ENCODE peak calls at places on chromosomes 4 and X, in six cellular contexts. E is ovary; T is CD8-positive, alpha-beta T cell; Z is GM13976; M is lower lobe of right lung; D is stomach. S is an unnamed sample.

GRCh38 chrX:131306602-131307001 is 17.5 kb upstream of the IGSF1 start:
- DNase-seq in Z (no peak), E (no peak), D (no peak), T (no peak), M (no peak), S (no peak)

GRCh38 chrX:48683411-48683982 is at the start of gene WAS:
- DNase-seq in D (no peak), E (no peak), M (peak; percentile 60), T (no peak), Z (peak; percentile 79), S (peak; percentile 78)

GRCh38 chrX:134718329-134719317 is 60.4 kb upstream of the PLAC1 start:
- DNase-seq in Z (no peak), E (no peak), D (peak; percentile 40), M (peak; percentile 49), T (no peak), S (no peak)

GRCh38 chr4:131644619-131645018 is 1504.5 kb upstream of the PCDH10 start:
- DNase-seq in Z (no peak), D (no peak), M (no peak), E (no peak), T (no peak), S (no peak)

GRCh38 chr4:30600246-30600645 is 119.9 kb upstream of the PCDH7 start:
- DNase-seq in Z (no peak), T (no peak), E (no peak), D (no peak), M (no peak), S (no peak)

GRCh38 chr4:109875106-109875505 is 27.2 kb downstream of the LRIT3 start:
- DNase-seq in E (no peak), T (no peak), Z (no peak), D (no peak), M (no peak), S (no peak)

GRCh38 chrX:96182366-96182765 is 502.3 kb upstream of the DIAPH2 start:
- DNase-seq in T (no peak), E (peak; percentile 44), Z (no peak), D (no peak), M (no peak), S (no peak)

GRCh38 chr4:675036-675804 is 878 bp downstream of the MYL5 start:
- DNase-seq in T (no peak), E (peak; percentile 62), D (no peak), M (peak; percentile 47), Z (no peak), S (no peak)

GRCh38 chrX:81377329-81377728 is 175.4 kb downstream of the SH3BGRL start:
- DNase-seq in Z (peak; percentile 9), T (no peak), M (no peak), D (no peak), E (no peak), S (peak; percentile 2)

GRCh38 chr4:119570401-119570800 is 58.2 kb downstream of the PDE5A start:
- DNase-seq in M (no peak), Z (no peak), D (no peak), T (no peak), E (no peak), S (no peak)

GRCh38 chr4:123994917-123995316 is 598.3 kb downstream of the SPRY1 start:
- DNase-seq in T (no peak), E (no peak), D (no peak), M (no peak), Z (no peak), S (no peak)

GRCh38 chrX:112190646-112191045 is 108.1 kb upstream of the TRPC5 start:
- DNase-seq in Z (no peak), T (no peak), D (no peak), M (no peak), E (no peak), S (no peak)

GRCh38 chr4:145132521-145133098 is 34.5 kb downstream of the ABCE1 start:
- DNase-seq in M (no peak), Z (peak; percentile 49), D (no peak), E (no peak), T (no peak), S (peak; percentile 39)

GRCh38 chrX:134688839-134689238 is 30.6 kb upstream of the PLAC1 start:
- DNase-seq in E (no peak), M (no peak), T (no peak), Z (no peak), D (no peak), S (no peak)

GRCh38 chr4:188719794-188720193 is 580.6 kb downstream of the TRIML1 start:
- DNase-seq in M (no peak), D (no peak), Z (no peak), E (no peak), T (no peak), S (no peak)

GRCh38 chr4:2249526-2249991 is 7.6 kb upstream of the HAUS3 start:
- DNase-seq in E (no peak), T (peak; percentile 0), D (no peak), Z (no peak), M (peak; percentile 42), S (no peak)

GRCh38 chr4:76758290-76758882 is 139.6 kb downstream of the SOWAHB start:
- DNase-seq in T (no peak), M (no peak), D (no peak), E (peak; percentile 42), Z (no peak), S (peak; percentile 51)

GRCh38 chr4:72505314-72505744 is 63.7 kb downstream of the ADAMTS3 start:
- DNase-seq in T (no peak), M (no peak), Z (peak; percentile 15), E (no peak), D (no peak), S (peak; percentile 29)

GRCh38 chrX:17813277-17813676 is 47.8 kb downstream of the RAI2 start:
- DNase-seq in T (no peak), M (no peak), D (no peak), Z (no peak), E (no peak), S (no peak)

GRCh38 chr4:137125011-137125410 is 407.3 kb downstream of the PCDH18 start:
- DNase-seq in M (no peak), T (no peak), E (no peak), Z (no peak), D (no peak), S (no peak)

GRCh38 chrX:104922206-104922621 is 298.3 kb downstream of the TEX13A start:
- DNase-seq in E (peak; percentile 55), M (peak; percentile 60), D (peak; percentile 75), Z (peak; percentile 71), T (peak; percentile 16), S (peak; percentile 51)

GRCh38 chr4:111501946-111502345 is 643.3 kb upstream of the FAM241A start:
- DNase-seq in T (no peak), D (no peak), M (no peak), E (no peak), Z (no peak), S (no peak)

GRCh38 chr4:155190099-155190498 is 18.3 kb upstream of the NPY2R start:
- DNase-seq in M (no peak), E (no peak), T (no peak), Z (no peak), D (no peak), S (no peak)

DNA sequence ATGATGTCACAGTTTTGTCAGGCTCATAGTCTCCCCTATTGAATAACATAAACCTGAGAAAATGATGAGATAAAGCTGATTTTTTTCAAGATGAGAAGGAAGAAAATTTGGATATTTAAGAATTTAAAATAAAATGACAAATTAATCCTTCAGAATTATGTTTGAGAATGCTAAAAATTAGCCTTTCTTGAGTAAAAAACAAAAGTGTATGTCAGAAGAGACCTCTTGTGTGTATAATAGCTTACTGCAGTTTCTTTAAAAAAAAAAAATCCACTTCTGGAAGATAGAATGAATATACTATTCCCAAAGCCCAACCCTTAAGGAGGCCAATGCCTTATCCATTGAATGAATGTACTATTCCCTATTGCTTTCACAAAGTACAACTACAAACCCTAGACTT is 281.7 kb downstream of the RAPGEF2 start:
- DNase-seq in M (no peak), T (no peak), Z (no peak), D (no peak), E (no peak), S (no peak)
- TF ChIP-seq CTCF in M (no peak), T (no peak), Z (no peak), D (no peak), E (no peak), S (no peak)

DNA sequence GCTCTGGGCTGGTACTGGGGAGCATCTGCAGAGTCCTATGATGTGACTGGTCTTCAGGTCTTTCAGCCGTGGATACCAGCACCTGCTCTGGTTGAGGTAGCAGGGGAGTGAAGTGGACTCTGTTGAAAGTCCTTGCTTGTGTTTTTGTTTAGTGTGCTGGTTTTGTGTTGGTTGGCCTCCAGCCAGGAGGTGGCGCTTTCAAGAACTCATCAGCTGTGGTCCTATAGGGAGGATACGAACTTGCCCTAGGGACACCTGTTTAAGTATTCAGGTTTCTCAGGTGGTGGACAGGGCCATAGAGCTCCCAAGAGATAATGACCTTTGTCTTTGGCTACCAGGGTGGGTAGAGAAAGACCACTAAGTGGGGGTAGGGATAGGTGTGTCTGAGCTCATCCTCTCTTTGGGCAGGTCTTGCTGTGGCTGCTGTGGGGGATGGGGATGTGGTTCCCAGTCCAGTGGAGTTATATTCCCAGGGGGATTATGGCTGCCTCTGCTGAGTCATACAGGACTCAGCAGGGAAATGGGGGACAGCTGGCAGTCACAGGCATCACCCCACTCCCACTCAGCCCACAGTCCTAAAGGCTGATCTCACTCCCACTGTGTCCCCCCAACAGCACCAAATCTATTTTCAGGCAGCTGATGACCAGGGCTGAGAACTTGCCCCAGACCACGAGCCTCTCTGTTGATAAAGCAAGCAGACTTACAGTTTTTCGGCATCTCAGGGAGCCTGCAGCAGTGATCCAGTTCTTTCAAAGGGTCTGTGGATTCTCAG is 24.1 kb downstream of the MSMO1 start:
- DNase-seq in E (no peak), D (no peak), M (no peak), T (no peak), Z (no peak), S (no peak)
- TF ChIP-seq CTCF in E (no peak), D (no peak), M (no peak), T (no peak), Z (no peak), S (peak; percentile 11)

GRCh38 chrX:74535633-74536141 is 78.7 kb downstream of the RLIM start:
- DNase-seq in M (peak; percentile 61), E (peak; percentile 84), D (peak; percentile 63), T (no peak), Z (peak; percentile 58), S (peak; percentile 51)

GRCh38 chrX:74534569-74535038 is 79.8 kb downstream of the RLIM start:
- DNase-seq in T (no peak), M (no peak), E (no peak), Z (no peak), D (no peak), S (peak; percentile 11)

GRCh38 chrX:74535211-74535621 is 79.2 kb downstream of the RLIM start:
- DNase-seq in M (no peak), Z (peak; percentile 46), D (no peak), E (no peak), T (no peak), S (peak; percentile 41)

GRCh38 chrX:74537011-74537390 is 77.4 kb downstream of the RLIM start:
- DNase-seq in Z (no peak), T (no peak), E (peak; percentile 65), D (no peak), M (no peak), S (no peak)

GRCh38 chrX:74536142-74537010 is 78.0 kb downstream of the RLIM start:
- DNase-seq in D (peak; percentile 64), M (peak; percentile 80), E (peak; percentile 90), Z (peak; percentile 75), T (no peak), S (peak; percentile 54)
- TF ChIP-seq CTCF in D (peak; percentile 33), M (peak; percentile 44), E (no peak), Z (no peak), T (no peak), S (no peak)

DNA sequence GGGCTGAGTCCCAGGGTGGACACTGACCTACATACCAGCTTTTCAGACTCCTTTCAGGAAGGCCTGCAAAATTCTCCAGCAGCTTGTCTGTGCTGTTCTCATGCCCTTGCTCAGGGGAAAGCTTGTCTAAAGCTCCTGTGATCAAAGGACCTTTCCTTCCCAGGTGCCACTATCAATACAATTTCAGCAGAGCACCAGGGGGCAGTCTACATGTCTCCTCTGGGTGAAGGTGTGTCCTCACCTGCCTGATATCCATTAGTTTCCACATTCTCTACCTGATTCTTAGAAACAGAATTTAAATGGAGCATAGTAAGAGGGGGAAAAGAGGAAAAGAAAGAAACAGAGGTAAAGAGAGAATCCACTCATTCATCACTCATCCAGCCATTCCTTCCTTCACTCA is 114.2 kb downstream of the PPARGC1A start:
- DNase-seq in T (no peak), M (no peak), D (peak; percentile 45), E (no peak), Z (no peak), S (no peak)
- TF ChIP-seq CTCF in T (no peak), M (no peak), D (no peak), E (no peak), Z (no peak), S (no peak)

S was measured in GM20000.